ENCODE peak calls at places on chromosome 2, in six cellular contexts. One of them, this sample, is unnamed.

GRCh38 chr2:88827821-88828220 is 136.3 kb downstream of the RPIA start:
- DNase-seq in HCT116: no peak
- DNase-seq in prostate gland: no peak
- DNase-seq in PC-3: no peak
- DNase-seq in LNCaP clone FGC: no peak
- DNase-seq in upper lobe of right lung: no peak
- DNase-seq in this sample: no peak

GRCh38 chr2:216584112-216584511 is 49.1 kb upstream of the IGFBP2 start:
- DNase-seq in upper lobe of right lung: no peak
- DNase-seq in prostate gland: no peak
- DNase-seq in PC-3: no peak
- DNase-seq in LNCaP clone FGC: no peak
- DNase-seq in HCT116: no peak
- DNase-seq in this sample: no peak

GRCh38 chr2:67840460-67841068 is 222.2 kb downstream of the C1D start:
- DNase-seq in prostate gland: peak; percentile 61
- DNase-seq in upper lobe of right lung: peak; percentile 83
- DNase-seq in HCT116: peak; percentile 32
- DNase-seq in PC-3: peak; percentile 84
- DNase-seq in LNCaP clone FGC: peak; percentile 31
- DNase-seq in this sample: peak; percentile 59

GRCh38 chr2:156765043-156765442 is 328.9 kb downstream of the GPD2 start:
- DNase-seq in upper lobe of right lung: no peak
- DNase-seq in HCT116: no peak
- DNase-seq in LNCaP clone FGC: no peak
- DNase-seq in PC-3: no peak
- DNase-seq in prostate gland: no peak
- DNase-seq in this sample: no peak

GRCh38 chr2:15807418-15808220 is 132.7 kb upstream of the MYCN start:
- DNase-seq in PC-3: no peak
- DNase-seq in HCT116: no peak
- DNase-seq in LNCaP clone FGC: no peak
- DNase-seq in prostate gland: no peak
- DNase-seq in upper lobe of right lung: no peak
- DNase-seq in this sample: no peak

GRCh38 chr2:64645014-64645418 is 8.7 kb downstream of the SERTAD2 start:
- DNase-seq in HCT116: no peak
- DNase-seq in upper lobe of right lung: no peak
- DNase-seq in LNCaP clone FGC: no peak
- DNase-seq in PC-3: peak; percentile 71
- DNase-seq in prostate gland: peak; percentile 57
- DNase-seq in this sample: no peak

GRCh38 chr2:54074636-54075341 is 40.6 kb upstream of the ACYP2 start:
- DNase-seq in prostate gland: no peak
- DNase-seq in upper lobe of right lung: no peak
- DNase-seq in LNCaP clone FGC: no peak
- DNase-seq in HCT116: no peak
- DNase-seq in PC-3: peak; percentile 91
- DNase-seq in this sample: no peak

GRCh38 chr2:168350380-168350779 is 103.0 kb upstream of the STK39 start:
- DNase-seq in upper lobe of right lung: no peak
- DNase-seq in PC-3: no peak
- DNase-seq in prostate gland: no peak
- DNase-seq in LNCaP clone FGC: no peak
- DNase-seq in HCT116: no peak
- DNase-seq in this sample: no peak

GRCh38 chr2:214489181-214489580 is 78.3 kb downstream of the VWC2L start:
- DNase-seq in HCT116: no peak
- DNase-seq in prostate gland: no peak
- DNase-seq in LNCaP clone FGC: no peak
- DNase-seq in upper lobe of right lung: no peak
- DNase-seq in PC-3: no peak
- DNase-seq in this sample: no peak

GRCh38 chr2:219045937-219046550 is 4.7 kb upstream of the CFAP65 start:
- DNase-seq in HCT116: no peak
- DNase-seq in PC-3: peak; percentile 59
- DNase-seq in prostate gland: no peak
- DNase-seq in LNCaP clone FGC: no peak
- DNase-seq in upper lobe of right lung: no peak
- DNase-seq in this sample: no peak

GRCh38 chr2:30408961-30409387 is 38.1 kb upstream of the LCLAT1 start:
- DNase-seq in HCT116: no peak
- DNase-seq in LNCaP clone FGC: no peak
- DNase-seq in prostate gland: no peak
- DNase-seq in PC-3: no peak
- DNase-seq in upper lobe of right lung: no peak
- DNase-seq in this sample: no peak

GRCh38 chr2:206225435-206226232 is 48.8 kb upstream of the ZDBF2 start:
- DNase-seq in upper lobe of right lung: no peak
- DNase-seq in PC-3: no peak
- DNase-seq in LNCaP clone FGC: no peak
- DNase-seq in prostate gland: no peak
- DNase-seq in HCT116: no peak
- DNase-seq in this sample: no peak

GRCh38 chr2:232402518-232402917 is 4.1 kb upstream of the ALPG start:
- DNase-seq in PC-3: no peak
- DNase-seq in LNCaP clone FGC: no peak
- DNase-seq in prostate gland: no peak
- DNase-seq in upper lobe of right lung: peak; percentile 38
- DNase-seq in HCT116: no peak
- DNase-seq in this sample: no peak

GRCh38 chr2:30267161-30267568 is 35.8 kb downstream of the LBH start:
- DNase-seq in PC-3: no peak
- DNase-seq in prostate gland: no peak
- DNase-seq in LNCaP clone FGC: no peak
- DNase-seq in upper lobe of right lung: no peak
- DNase-seq in HCT116: no peak
- DNase-seq in this sample: no peak

GRCh38 chr2:13114391-13114790 is 397.7 kb downstream of the TRIB2 start:
- DNase-seq in PC-3: peak; percentile 6
- DNase-seq in HCT116: no peak
- DNase-seq in LNCaP clone FGC: no peak
- DNase-seq in upper lobe of right lung: no peak
- DNase-seq in prostate gland: no peak
- DNase-seq in this sample: no peak

GRCh38 chr2:171342014-171342413 is 91.8 kb downstream of the METTL8 start:
- DNase-seq in PC-3: no peak
- DNase-seq in upper lobe of right lung: no peak
- DNase-seq in prostate gland: no peak
- DNase-seq in HCT116: no peak
- DNase-seq in LNCaP clone FGC: no peak
- DNase-seq in this sample: no peak

GRCh38 chr2:190701586-190701985 is 52.7 kb downstream of the NAB1 start:
- DNase-seq in prostate gland: no peak
- DNase-seq in upper lobe of right lung: no peak
- DNase-seq in LNCaP clone FGC: no peak
- DNase-seq in PC-3: no peak
- DNase-seq in HCT116: no peak
- DNase-seq in this sample: no peak

GRCh38 chr2:112048887-112049286 is 6.2 kb upstream of the TMEM87B start:
- DNase-seq in HCT116: peak; percentile 59
- DNase-seq in upper lobe of right lung: no peak
- DNase-seq in PC-3: peak; percentile 86
- DNase-seq in LNCaP clone FGC: no peak
- DNase-seq in prostate gland: peak; percentile 53
- DNase-seq in this sample: no peak

GRCh38 chr2:155748126-155748525 is 584.4 kb downstream of the NR4A2 start:
- DNase-seq in prostate gland: no peak
- DNase-seq in upper lobe of right lung: no peak
- DNase-seq in LNCaP clone FGC: no peak
- DNase-seq in PC-3: no peak
- DNase-seq in HCT116: no peak
- DNase-seq in this sample: no peak

GRCh38 chr2:32135409-32135808 is 30.3 kb upstream of the SLC30A6 start:
- DNase-seq in HCT116: peak; percentile 79
- DNase-seq in LNCaP clone FGC: no peak
- DNase-seq in upper lobe of right lung: peak; percentile 33
- DNase-seq in prostate gland: no peak
- DNase-seq in PC-3: peak; percentile 89
- DNase-seq in this sample: peak; percentile 37
- TF ChIP-seq CTCF in HCT116: peak; percentile 47
- TF ChIP-seq CTCF in LNCaP clone FGC: peak; percentile 15
- TF ChIP-seq CTCF in upper lobe of right lung: peak; percentile 18
- TF ChIP-seq CTCF in prostate gland: no peak
- TF ChIP-seq CTCF in PC-3: peak; percentile 58
- TF ChIP-seq CTCF in this sample: peak; percentile 26

DNA sequence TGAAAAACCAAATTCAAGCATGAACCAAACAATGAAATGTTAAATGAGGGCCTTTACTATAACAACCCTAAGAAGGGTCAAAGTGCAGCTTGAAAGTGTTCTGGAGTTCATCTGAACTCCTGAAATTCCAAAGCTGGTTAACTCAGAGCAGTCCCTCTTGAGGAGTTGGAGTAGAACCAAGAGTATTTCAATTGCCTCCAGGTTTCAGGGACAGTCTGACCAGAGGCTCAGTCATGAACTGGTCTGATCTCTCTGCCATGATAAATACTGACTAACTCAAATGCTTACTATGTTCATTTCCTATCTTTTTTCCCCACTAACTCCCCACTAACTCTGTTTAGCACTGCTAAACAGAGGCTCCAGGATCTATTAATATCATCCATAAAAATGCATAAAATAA is 2.7 kb downstream of the STARD7 start:
- DNase-seq in prostate gland: no peak
- DNase-seq in HCT116: no peak
- DNase-seq in PC-3: peak; percentile 78
- DNase-seq in upper lobe of right lung: no peak
- DNase-seq in LNCaP clone FGC: no peak
- DNase-seq in this sample: no peak
- H3K4me3 ChIP-seq in prostate gland: no peak overlapping the region
- H3K4me3 ChIP-seq in HCT116: no peak overlapping the region
- H3K4me3 ChIP-seq in PC-3: peak overlapping the region; percentile 75
- H3K4me3 ChIP-seq in upper lobe of right lung: peak overlapping the region; percentile 32
- H3K4me3 ChIP-seq in LNCaP clone FGC: peak overlapping the region; percentile 30
- H3K4me3 ChIP-seq in this sample: peak overlapping the region; percentile 29

GRCh38 chr2:28538652-28539051 is 42.8 kb downstream of the PLB1 start:
- DNase-seq in PC-3: no peak
- DNase-seq in upper lobe of right lung: no peak
- DNase-seq in HCT116: no peak
- DNase-seq in prostate gland: no peak
- DNase-seq in LNCaP clone FGC: no peak
- DNase-seq in this sample: no peak
- TF ChIP-seq CTCF in PC-3: no peak
- TF ChIP-seq CTCF in upper lobe of right lung: no peak
- TF ChIP-seq CTCF in HCT116: no peak
- TF ChIP-seq CTCF in prostate gland: no peak
- TF ChIP-seq CTCF in LNCaP clone FGC: no peak
- TF ChIP-seq CTCF in this sample: no peak

GRCh38 chr2:43201016-43201415 is 25.4 kb downstream of the ZFP36L2 start:
- DNase-seq in HCT116: no peak
- DNase-seq in LNCaP clone FGC: no peak
- DNase-seq in upper lobe of right lung: no peak
- DNase-seq in PC-3: no peak
- DNase-seq in prostate gland: no peak
- DNase-seq in this sample: no peak
- H3K4me3 ChIP-seq in HCT116: no peak overlapping the region
- H3K4me3 ChIP-seq in LNCaP clone FGC: no peak overlapping the region
- H3K4me3 ChIP-seq in upper lobe of right lung: no peak overlapping the region
- H3K4me3 ChIP-seq in PC-3: no peak overlapping the region
- H3K4me3 ChIP-seq in prostate gland: no peak overlapping the region
- H3K4me3 ChIP-seq in this sample: no peak overlapping the region

GRCh38 chr2:59462418-59463197 is 1090.8 kb downstream of the BCL11A start:
- DNase-seq in HCT116: no peak
- DNase-seq in LNCaP clone FGC: no peak
- DNase-seq in PC-3: no peak
- DNase-seq in upper lobe of right lung: no peak
- DNase-seq in prostate gland: no peak
- DNase-seq in this sample: no peak
- TF ChIP-seq CTCF in HCT116: no peak
- TF ChIP-seq CTCF in LNCaP clone FGC: no peak
- TF ChIP-seq CTCF in PC-3: no peak
- TF ChIP-seq CTCF in upper lobe of right lung: no peak
- TF ChIP-seq CTCF in prostate gland: no peak
- TF ChIP-seq CTCF in this sample: no peak

DNA sequence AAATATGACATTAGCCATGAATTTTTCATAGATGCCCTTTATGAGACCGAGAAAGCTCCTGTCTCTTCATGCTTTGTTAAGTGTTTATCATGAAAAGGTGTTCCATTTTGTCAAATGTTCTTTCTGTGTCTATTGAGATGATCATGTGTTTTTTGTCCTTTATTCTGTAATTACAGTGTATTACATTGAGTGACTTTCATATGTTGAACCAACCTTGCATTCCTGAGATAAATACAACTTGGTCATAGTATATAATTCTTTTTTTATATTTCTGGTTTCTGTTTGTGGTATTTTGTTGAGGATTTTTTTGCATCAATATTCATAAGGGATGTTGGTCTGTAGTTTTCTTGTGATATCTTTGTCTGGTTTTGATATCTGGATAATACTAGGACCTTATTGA is 52.9 kb upstream of the HPCAL1 start:
- DNase-seq in prostate gland: no peak
- DNase-seq in HCT116: no peak
- DNase-seq in PC-3: no peak
- DNase-seq in upper lobe of right lung: no peak
- DNase-seq in LNCaP clone FGC: no peak
- DNase-seq in this sample: no peak
- H3K4me3 ChIP-seq in prostate gland: no peak overlapping the region
- H3K4me3 ChIP-seq in HCT116: no peak overlapping the region
- H3K4me3 ChIP-seq in PC-3: no peak overlapping the region
- H3K4me3 ChIP-seq in upper lobe of right lung: no peak overlapping the region
- H3K4me3 ChIP-seq in LNCaP clone FGC: no peak overlapping the region
- H3K4me3 ChIP-seq in this sample: no peak overlapping the region

GRCh38 chr2:225270861-225271260 is 128.6 kb upstream of the NYAP2 start:
- DNase-seq in prostate gland: no peak
- DNase-seq in HCT116: peak; percentile 75
- DNase-seq in upper lobe of right lung: no peak
- DNase-seq in LNCaP clone FGC: peak; percentile 25
- DNase-seq in PC-3: peak; percentile 83
- DNase-seq in this sample: no peak
- TF ChIP-seq CTCF in prostate gland: no peak
- TF ChIP-seq CTCF in HCT116: peak; percentile 21
- TF ChIP-seq CTCF in upper lobe of right lung: no peak
- TF ChIP-seq CTCF in LNCaP clone FGC: no peak
- TF ChIP-seq CTCF in PC-3: peak; percentile 27
- TF ChIP-seq CTCF in this sample: peak; percentile 19

DNA sequence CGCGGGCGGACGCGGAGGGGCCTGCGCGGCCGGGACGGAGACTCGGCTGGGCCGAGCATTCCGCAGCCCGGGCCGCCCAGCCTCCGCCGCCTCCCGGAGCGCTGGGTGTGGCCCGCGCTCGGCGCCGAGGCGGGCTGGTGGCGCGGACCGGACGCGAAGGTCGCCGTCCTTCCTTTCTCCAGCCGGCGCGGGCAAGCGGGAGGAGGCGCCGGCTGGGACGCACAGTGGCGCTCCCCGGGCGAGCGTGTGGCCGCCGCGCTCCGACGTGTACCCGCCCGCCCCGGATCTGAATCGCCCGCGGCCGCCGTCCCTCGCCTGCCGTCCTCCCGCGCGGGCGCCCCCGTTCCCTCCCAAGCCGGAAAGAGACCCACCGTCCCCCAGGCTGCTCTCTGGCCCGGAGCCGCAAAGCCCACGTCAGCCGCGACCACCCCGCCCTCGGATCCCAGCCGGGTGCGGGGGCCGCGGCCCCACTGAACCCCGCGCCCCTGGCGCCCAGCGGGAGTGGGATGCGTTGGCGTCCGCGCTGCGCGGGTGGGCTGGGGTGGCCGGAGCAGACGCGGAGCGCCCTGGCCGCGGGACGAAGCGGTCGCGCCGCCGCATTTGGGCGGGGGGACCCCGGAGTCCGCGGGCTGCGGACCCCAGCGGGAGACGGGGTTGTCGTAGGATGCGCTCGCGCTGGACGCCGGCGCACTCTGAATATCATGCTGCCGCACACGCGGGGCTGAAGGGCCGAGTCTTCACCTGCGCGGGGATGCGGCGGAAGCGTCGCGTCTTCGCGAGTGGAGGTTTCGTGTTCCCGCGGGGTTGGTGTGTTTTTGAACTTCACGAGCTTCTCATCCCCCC is 697 bp downstream of the SPATS2L start:
- DNase-seq in PC-3: peak; percentile 46
- DNase-seq in LNCaP clone FGC: no peak
- DNase-seq in HCT116: no peak
- DNase-seq in prostate gland: peak; percentile 41
- DNase-seq in upper lobe of right lung: peak; percentile 81
- DNase-seq in this sample: no peak
- H3K4me3 ChIP-seq in PC-3: peak overlapping the region; percentile 85
- H3K4me3 ChIP-seq in LNCaP clone FGC: peak overlapping the region; percentile 60
- H3K4me3 ChIP-seq in HCT116: peak overlapping the region; percentile 64
- H3K4me3 ChIP-seq in prostate gland: peak overlapping the region; percentile 90
- H3K4me3 ChIP-seq in upper lobe of right lung: peak overlapping the region; percentile 85
- H3K4me3 ChIP-seq in this sample: peak overlapping the region; percentile 74